ENCODE peak calls at places on chromosomes 12 and 14, in six cellular contexts. V is CD4-positive, CD25-positive, alpha-beta regulatory T cell; F is CD4-positive, alpha-beta memory T cell; Y is GM12878; N is GM23338; L is RWPE2. R is an unnamed sample. For H3K36me3, the result is how much of the 10 kb centered on the place peaks cover.

GRCh38 chr14:61178226-61179060 is 102.7 kb downstream of the TMEM30B start:
- DNase-seq in V (peak), N (no peak), Y (no peak), L (peak), F (peak), R (peak)

GRCh38 chr14:43475762-43476161 is 1031.3 kb downstream of the FSCB start:
- DNase-seq in Y (no peak), N (no peak), F (no peak), L (no peak), V (no peak), R (no peak)

GRCh38 chr14:99809376-99809775 is 16.2 kb downstream of the EML1 start:
- DNase-seq in N (no peak), V (no peak), Y (no peak), F (no peak), L (no peak), R (no peak)

GRCh38 chr14:72801381-72801812 is 92.5 kb downstream of the DPF3 start:
- DNase-seq in F (no peak), N (no peak), L (no peak), Y (no peak), V (no peak), R (no peak)

GRCh38 chr12:49505672-49506071 is 33.2 kb upstream of the KCNH3 start:
- DNase-seq in N (no peak), V (no peak), F (no peak), L (no peak), Y (no peak), R (no peak)

GRCh38 chr12:28017126-28017872 is 44.8 kb upstream of the PTHLH start:
- DNase-seq in F (no peak), L (no peak), Y (no peak), N (no peak), V (no peak), R (no peak)

GRCh38 chr12:49990269-49990668 is 17.5 kb downstream of the AQP6 start:
- DNase-seq in Y (no peak), N (no peak), L (no peak), F (no peak), V (no peak), R (no peak)

GRCh38 chr12:104958946-104959841 is 1.1 kb upstream of the SLC41A2 start:
- DNase-seq in Y (no peak), F (no peak), V (no peak), N (peak), L (no peak), R (no peak)

GRCh38 chr14:95918466-95918865 is 41.8 kb downstream of the TUNAR start:
- DNase-seq in Y (no peak), L (no peak), V (no peak), N (no peak), F (no peak), R (no peak)

GRCh38 chr12:118398878-118399277 is 22.5 kb downstream of the SUDS3 start:
- DNase-seq in L (no peak), F (no peak), N (no peak), V (no peak), Y (no peak), R (no peak)

GRCh38 chr12:115437061-115437567 is 753.1 kb upstream of the TBX3 start:
- DNase-seq in V (no peak), F (no peak), L (no peak), Y (no peak), N (peak), R (no peak)

GRCh38 chr14:104782823-104783170 is 12.8 kb downstream of the AKT1 start:
- DNase-seq in V (no peak), N (no peak), F (no peak), Y (no peak), L (no peak), R (no peak)

GRCh38 chr14:104780513-104781030 is 15.0 kb downstream of the AKT1 start:
- DNase-seq in N (no peak), L (no peak), Y (no peak), V (no peak), F (no peak), R (no peak)

GRCh38 chr14:104779776-104780512 is 15.6 kb downstream of the AKT1 start:
- DNase-seq in N (no peak), V (no peak), Y (no peak), L (no peak), F (no peak), R (no peak)

GRCh38 chr14:104782086-104782822 is 13.3 kb downstream of the AKT1 start:
- DNase-seq in F (no peak), Y (no peak), V (no peak), N (no peak), L (no peak), R (no peak)

GRCh38 chr14:104781271-104782077 is 14.1 kb downstream of the AKT1 start:
- DNase-seq in Y (no peak), N (no peak), F (no peak), V (no peak), L (no peak), R (no peak)
- H3K36me3 ChIP-seq in Y (under half), N (under half), F (under half), V (under half), L (under half), R (under half)

DNA sequence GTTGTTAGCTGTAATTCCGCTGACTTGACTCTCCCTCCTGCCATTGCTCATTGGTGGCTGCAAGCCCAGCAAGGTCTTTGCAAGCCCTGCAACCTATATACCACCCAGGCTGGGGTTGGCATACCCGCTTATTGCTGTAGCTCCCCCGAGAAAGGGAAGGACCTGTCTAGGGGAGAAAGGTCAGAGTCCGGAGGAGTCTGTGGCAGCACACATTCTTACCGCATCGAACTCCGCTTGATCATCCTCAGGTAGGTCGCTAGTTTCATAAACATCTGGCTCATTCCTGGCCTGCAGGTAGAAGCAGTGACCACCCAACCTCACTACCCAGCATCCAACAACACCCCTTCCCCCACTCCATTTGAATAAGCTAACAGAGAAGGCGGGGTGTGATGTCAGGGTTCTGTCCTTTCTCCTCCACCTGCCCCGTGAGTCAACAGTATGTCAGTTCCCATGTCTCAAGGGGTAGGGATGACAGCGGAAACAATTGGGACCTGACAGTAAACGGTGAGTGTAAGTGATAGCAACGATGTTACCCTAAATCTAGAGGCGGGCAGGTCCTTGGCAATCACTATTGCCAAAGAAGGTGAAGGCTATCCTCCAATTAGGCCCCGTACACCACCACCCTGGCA is 1.1 kb downstream of the DCTN2 start:
- DNase-seq in N (peak), V (no peak), L (no peak), F (no peak), Y (no peak), R (no peak)
- H3K36me3 ChIP-seq in N (under half), V (under half), L (under half), F (under half), Y (under half), R (under half)

GRCh38 chr12:48072266-48072665 is 33.6 kb downstream of the SENP1 start:
- DNase-seq in F (no peak), V (no peak), N (no peak), Y (no peak), L (no peak), R (no peak)
- H3K36me3 ChIP-seq in F (under half), V (half or more), N (under half), Y (under half), L (half or more), R (under half)

DNA sequence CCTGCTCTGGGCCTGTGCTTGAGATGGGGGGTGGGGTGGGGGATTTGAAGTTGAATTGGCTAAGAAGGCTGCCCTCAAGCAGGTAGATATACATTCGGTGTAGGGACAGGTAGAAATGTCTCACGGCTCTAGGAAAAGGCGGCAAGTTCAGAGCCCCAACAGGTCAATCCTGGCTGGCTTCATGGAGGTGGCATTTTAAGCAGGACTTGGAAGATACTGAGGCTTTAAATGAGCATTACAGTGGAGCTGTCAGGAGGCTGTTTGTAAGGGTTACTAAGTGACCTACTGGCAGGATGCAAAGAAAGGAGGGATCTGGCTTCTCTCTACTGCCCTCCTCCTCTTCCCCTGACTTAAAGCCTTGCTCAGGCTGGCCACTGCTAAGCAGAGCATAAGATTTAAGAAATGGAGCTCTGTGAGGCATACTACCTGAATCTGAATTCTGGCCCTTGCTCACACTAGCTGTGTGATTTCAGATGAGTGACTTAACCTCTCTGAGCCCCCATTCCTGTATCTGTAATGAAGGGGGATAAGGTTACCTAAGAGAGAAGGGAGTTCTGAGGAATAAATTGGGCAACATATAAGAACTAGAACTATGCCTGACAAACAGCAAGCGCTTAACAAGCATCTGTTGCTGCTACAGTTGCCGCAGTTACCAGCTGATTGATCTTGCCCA is 61.6 kb downstream of the SLC24A4 start:
- DNase-seq in Y (no peak), L (no peak), V (no peak), N (no peak), F (no peak), R (no peak)
- H3K36me3 ChIP-seq in Y (under half), L (under half), V (under half), N (under half), F (under half), R (under half)

GRCh38 chr12:68776976-68777610 is 30.9 kb upstream of the MDM2 start:
- DNase-seq in V (no peak), F (no peak), L (no peak), Y (no peak), N (no peak), R (no peak)
- H3K36me3 ChIP-seq in V (under half), F (under half), L (under half), Y (under half), N (under half), R (under half)

DNA sequence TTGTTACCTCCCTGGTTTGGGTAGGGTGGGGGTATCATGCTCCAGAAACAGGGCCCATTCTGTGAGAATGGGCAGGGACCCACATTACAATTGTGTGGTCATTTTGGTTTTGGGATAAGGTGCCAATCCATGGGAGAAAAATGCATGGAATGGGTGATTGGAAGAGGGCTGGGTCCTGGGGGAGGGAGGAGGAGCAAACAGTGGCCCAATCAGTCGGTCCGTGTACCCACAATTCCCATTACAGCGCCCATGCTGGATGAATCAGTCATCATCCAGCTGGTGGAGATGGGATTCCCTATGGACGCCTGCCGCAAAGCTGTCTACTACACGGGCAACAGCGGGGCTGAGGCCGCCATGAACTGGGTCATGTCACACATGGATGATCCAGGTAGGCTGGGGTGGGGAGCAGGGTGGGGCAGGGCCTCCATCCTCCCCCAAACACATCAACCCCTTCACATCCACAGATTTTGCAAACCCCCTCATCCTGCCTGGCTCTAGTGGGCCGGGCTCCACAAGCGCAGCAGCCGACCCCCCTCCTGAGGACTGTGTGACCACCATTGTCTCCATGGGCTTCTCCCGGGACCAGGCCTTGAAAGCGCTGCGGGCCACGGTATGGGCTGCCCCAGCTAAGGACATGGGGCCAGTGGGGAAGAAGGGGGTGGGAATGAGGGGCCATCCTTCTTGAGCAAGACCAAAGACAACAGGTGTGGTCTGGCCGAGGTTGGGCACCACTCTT is 3.6 kb upstream of the TPI1 start:
- DNase-seq in F (no peak), L (no peak), N (no peak), Y (no peak), V (no peak), R (no peak)
- H3K36me3 ChIP-seq in F (under half), L (half or more), N (under half), Y (under half), V (half or more), R (under half)

GRCh38 chr12:7265251-7265650 is 38.6 kb upstream of the ACSM4 start:
- DNase-seq in L (no peak), V (no peak), Y (no peak), N (no peak), F (no peak), R (no peak)
- H3K36me3 ChIP-seq in L (under half), V (under half), Y (under half), N (under half), F (under half), R (under half)

DNA sequence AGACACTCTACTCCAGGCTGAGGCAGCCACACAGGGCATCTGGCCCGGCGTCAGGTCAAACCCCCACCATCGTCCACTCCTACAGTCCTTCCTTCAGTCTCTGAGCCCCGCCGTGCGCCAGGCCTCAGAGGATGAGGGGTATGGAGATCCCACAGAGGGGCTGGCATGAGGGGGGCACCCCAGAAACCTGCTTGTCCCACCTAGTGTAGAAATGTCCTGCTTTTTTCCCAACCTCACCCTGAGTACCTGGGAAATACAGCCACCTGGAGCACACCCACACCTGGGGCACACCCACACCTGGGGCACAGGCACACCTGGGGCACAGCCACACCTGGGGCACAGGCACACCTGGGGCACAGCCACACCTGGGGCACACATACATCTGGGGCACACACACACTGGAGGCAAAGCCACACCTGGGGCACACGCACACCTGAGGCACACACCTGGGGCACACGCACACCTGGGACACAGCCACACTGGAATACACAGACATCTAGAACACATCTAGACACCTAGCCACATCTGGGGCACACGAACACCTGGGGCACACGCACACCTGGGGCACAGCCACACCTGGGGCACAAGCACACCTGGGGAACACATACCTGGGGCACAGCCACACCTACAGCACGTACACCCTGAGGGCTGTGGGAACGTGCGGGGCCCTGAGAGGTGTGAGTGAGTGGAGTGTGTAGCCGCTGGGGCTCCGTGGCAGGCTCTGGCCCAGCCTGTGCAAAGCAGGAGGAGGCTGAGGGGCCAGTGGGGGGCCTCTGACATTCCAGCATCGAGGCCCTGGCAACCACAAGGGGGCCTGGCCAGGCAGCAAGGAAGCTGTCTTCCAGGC is 18.4 kb downstream of the AKT1 start:
- DNase-seq in N (peak), F (no peak), L (no peak), V (no peak), Y (no peak), R (no peak)
- H3K36me3 ChIP-seq in N (under half), F (under half), L (half or more), V (under half), Y (under half), R (half or more)

R was measured in naive thymus-derived CD4-positive, alpha-beta T cell.